ENCODE peak calls at places on chromosomes 2 and 18, in five cellular contexts. F, C, R, J and U are unnamed samples.
A peak's percentile ranks its signal among the peaks of the same experiment; 100 is the strongest.

GRCh38 chr18:47750889-47751423 is 179.5 kb downstream of the SMAD2 start:
- DNase-seq in F (no peak), J (no peak), C (no peak), R (no peak), U (no peak)

GRCh38 chr2:239817011-239817490 is 208.1 kb downstream of the NDUFA10 start:
- DNase-seq in R (no peak), F (no peak), J (no peak), C (no peak), U (no peak)

GRCh38 chr18:75376004-75376403 is 51.5 kb downstream of the SMIM21 start:
- DNase-seq in F (no peak), R (no peak), J (no peak), C (no peak), U (no peak)

GRCh38 chr2:174282449-174282848 is 34.1 kb upstream of the OLA1 start:
- DNase-seq in J (no peak), R (no peak), F (no peak), C (no peak), U (no peak)

GRCh38 chr2:98664323-98664722 is 55.9 kb downstream of the UNC50 start:
- DNase-seq in J (peak; percentile 17), C (no peak), R (peak; percentile 28), F (no peak), U (no peak)

GRCh38 chr18:2337552-2338141 is 233.7 kb downstream of the METTL4 start:
- DNase-seq in F (no peak), J (peak; percentile 2), C (no peak), R (no peak), U (peak; percentile 0)

GRCh38 chr2:231051116-231051515 is 5.6 kb upstream of the PSMD1 start:
- DNase-seq in R (no peak), J (no peak), C (no peak), F (peak; percentile 54), U (no peak)

GRCh38 chr18:48889115-48889941 is 61.4 kb downstream of the SMAD7 start:
- DNase-seq in F (peak; percentile 66), C (no peak), J (no peak), R (no peak), U (no peak)

GRCh38 chr2:181741756-181742155 is 61.4 kb upstream of the NEUROD1 start:
- DNase-seq in C (peak; percentile 3), F (no peak), R (no peak), J (no peak), U (no peak)

GRCh38 chr2:100126897-100127401 is 15.4 kb downstream of the AFF3 start:
- DNase-seq in F (no peak), C (no peak), J (no peak), R (no peak), U (no peak)

GRCh38 chr2:158034198-158034831 is 67.4 kb upstream of the UPP2 start:
- DNase-seq in R (no peak), C (no peak), J (no peak), F (no peak), U (no peak)

GRCh38 chr2:226763320-226763719 is 36.3 kb downstream of the IRS1 start:
- DNase-seq in F (no peak), J (no peak), C (no peak), R (no peak), U (no peak)

GRCh38 chr2:238696786-238697185 is 151.1 kb upstream of the TWIST2 start:
- DNase-seq in C (no peak), J (no peak), F (no peak), R (no peak), U (no peak)

GRCh38 chr2:6036211-6036610 is 344.0 kb downstream of the SOX11 start:
- DNase-seq in J (no peak), F (no peak), C (no peak), R (no peak), U (no peak)

GRCh38 chr2:197306691-197307030 is 3.9 kb downstream of the ANKRD44 start:
- DNase-seq in R (no peak), J (no peak), C (no peak), F (peak; percentile 50), U (no peak)

GRCh38 chr2:144256996-144257707 is 262.8 kb downstream of the ZEB2 start:
- DNase-seq in F (no peak), C (no peak), R (no peak), J (no peak), U (peak; percentile 16)

GRCh38 chr2:197209274-197209673 is 101.3 kb downstream of the ANKRD44 start:
- DNase-seq in R (no peak), C (no peak), J (no peak), F (no peak), U (no peak)

GRCh38 chr18:63980896-63981454 is 11.1 kb downstream of the SERPINB8 start:
- DNase-seq in R (no peak), J (no peak), C (no peak), F (no peak), U (no peak)

GRCh38 chr2:99190548-99190947 is 9.6 kb downstream of the MRPL30 start:
- DNase-seq in F (no peak), R (no peak), J (no peak), C (no peak), U (no peak)

GRCh38 chr18:34258176-34258575 is 33.5 kb upstream of the NOL4 start:
- DNase-seq in R (no peak), F (no peak), C (no peak), J (no peak), U (no peak)

GRCh38 chr2:214591359-214591758 is 180.5 kb downstream of the VWC2L start:
- DNase-seq in F (no peak), J (no peak), R (no peak), C (no peak), U (no peak)

GRCh38 chr2:111161971-111162370 is 41.3 kb downstream of the BCL2L11 start:
- DNase-seq in R (no peak), C (no peak), J (no peak), F (no peak), U (no peak)

GRCh38 chr2:71901466-71901865 is 246.2 kb downstream of the CYP26B1 start:
- DNase-seq in F (no peak), J (no peak), C (no peak), R (no peak), U (no peak)